ENCODE peak calls at places on chromosome 15, in nine cellular contexts. F is mammary epithelial cell; M is spleen; B is CD8-positive, alpha-beta T cell; I is colonic mucosa; Z is K562; S is tibial artery; E is GM12878; N is endodermal cell. O is an unnamed sample.

GRCh38 chr15:76932090-76932966 is 779 bp downstream of the RCN2 start:
- DNase-seq in N (no peak), B (no peak), F (peak; percentile 6), S (no peak), M (no peak), E (no peak), Z (peak; percentile 16), I (no peak), O (peak; percentile 21)

GRCh38 chr15:62524848-62525247 is 359.8 kb upstream of the C2CD4B start:
- DNase-seq in B (no peak), Z (no peak), M (no peak), N (no peak), I (no peak), F (peak; percentile 20), S (no peak), E (no peak), O (no peak)

GRCh38 chr15:78167227-78167888 is 18.2 kb downstream of the IDH3A start:
- DNase-seq in F (no peak), I (peak; percentile 15), E (peak; percentile 93), N (no peak), B (no peak), S (no peak), M (no peak), Z (no peak), O (no peak)

GRCh38 chr15:50304856-50305255 is 39.3 kb upstream of the HDC start:
- DNase-seq in S (no peak), Z (no peak), F (no peak), E (no peak), N (no peak), M (no peak), B (no peak), I (no peak), O (no peak)

GRCh38 chr15:95129589-95129988 is 898.2 kb downstream of the MCTP2 start:
- DNase-seq in M (no peak), I (no peak), Z (no peak), B (no peak), E (no peak), N (no peak), F (no peak), S (no peak), O (no peak)

GRCh38 chr15:43483306-43484128 is 9.4 kb downstream of the TP53BP1 start:
- DNase-seq in I (no peak), F (no peak), S (no peak), N (no peak), B (no peak), M (no peak), Z (peak; percentile 19), E (no peak), O (no peak)

GRCh38 chr15:68637755-68638405 is 59.1 kb downstream of the CORO2B start:
- DNase-seq in I (peak; percentile 52), N (no peak), M (peak; percentile 58), B (no peak), Z (no peak), E (no peak), S (peak; percentile 82), F (no peak), O (peak; percentile 53)

GRCh38 chr15:54208786-54209185 is 230.5 kb downstream of the UNC13C start:
- DNase-seq in N (no peak), M (no peak), Z (no peak), B (no peak), I (no peak), F (no peak), E (no peak), S (no peak), O (no peak)

GRCh38 chr15:94141802-94142201 is 89.6 kb upstream of the MCTP2 start:
- DNase-seq in F (no peak), S (no peak), E (no peak), Z (no peak), M (no peak), B (no peak), I (no peak), N (no peak), O (no peak)

GRCh38 chr15:74222705-74223104 is 13.4 kb upstream of the CCDC33 start:
- DNase-seq in N (no peak), E (no peak), S (no peak), F (no peak), Z (no peak), I (no peak), M (no peak), B (no peak), O (no peak)

GRCh38 chr15:72341361-72341760 is 21.4 kb upstream of the CELF6 start:
- DNase-seq in E (no peak), N (peak; percentile 88), B (no peak), I (no peak), Z (no peak), M (no peak), S (no peak), F (no peak), O (peak; percentile 8)

GRCh38 chr15:72339777-72340177 is 19.8 kb upstream of the CELF6 start:
- DNase-seq in S (no peak), E (no peak), F (peak; percentile 18), I (no peak), N (no peak), Z (peak; percentile 22), B (no peak), M (no peak), O (no peak)

GRCh38 chr15:72340366-72340765 is 20.4 kb upstream of the CELF6 start:
- DNase-seq in E (no peak), M (no peak), S (no peak), I (no peak), F (no peak), N (no peak), B (no peak), Z (no peak), O (no peak)

GRCh38 chr15:72344602-72345001 is 24.6 kb upstream of the CELF6 start:
- DNase-seq in Z (no peak), I (no peak), M (no peak), S (no peak), E (no peak), B (no peak), F (no peak), N (no peak), O (no peak)

DNA sequence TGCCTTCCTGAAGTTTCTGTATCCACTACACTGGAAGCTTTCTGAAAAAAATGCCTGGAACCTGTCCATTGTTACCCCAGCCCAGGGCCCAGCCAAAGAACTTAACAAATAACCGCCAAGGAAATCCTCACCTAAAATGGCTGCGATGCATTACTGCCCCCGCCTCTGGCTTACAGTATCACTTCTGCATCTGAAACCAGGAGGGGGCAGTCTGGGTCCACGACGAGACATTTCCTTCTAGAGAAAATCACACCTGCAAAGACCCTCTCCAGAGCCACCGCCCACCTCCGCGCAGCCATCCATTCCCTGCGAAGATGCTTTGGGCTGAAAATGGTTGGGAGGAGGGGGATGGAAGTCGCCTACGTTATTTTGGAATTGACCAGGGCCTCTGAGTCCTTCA is 22.4 kb upstream of the CELF6 start:
- DNase-seq in S (no peak), B (peak; percentile 63), Z (peak; percentile 19), I (no peak), E (no peak), M (no peak), F (no peak), N (peak; percentile 91), O (peak; percentile 32)
- TF ChIP-seq CTCF in S (no peak), B (peak; percentile 20), Z (peak; percentile 76), I (no peak), E (peak; percentile 22), M (peak; percentile 51), F (peak; percentile 41), N (peak; percentile 77), O (no peak)

DNA sequence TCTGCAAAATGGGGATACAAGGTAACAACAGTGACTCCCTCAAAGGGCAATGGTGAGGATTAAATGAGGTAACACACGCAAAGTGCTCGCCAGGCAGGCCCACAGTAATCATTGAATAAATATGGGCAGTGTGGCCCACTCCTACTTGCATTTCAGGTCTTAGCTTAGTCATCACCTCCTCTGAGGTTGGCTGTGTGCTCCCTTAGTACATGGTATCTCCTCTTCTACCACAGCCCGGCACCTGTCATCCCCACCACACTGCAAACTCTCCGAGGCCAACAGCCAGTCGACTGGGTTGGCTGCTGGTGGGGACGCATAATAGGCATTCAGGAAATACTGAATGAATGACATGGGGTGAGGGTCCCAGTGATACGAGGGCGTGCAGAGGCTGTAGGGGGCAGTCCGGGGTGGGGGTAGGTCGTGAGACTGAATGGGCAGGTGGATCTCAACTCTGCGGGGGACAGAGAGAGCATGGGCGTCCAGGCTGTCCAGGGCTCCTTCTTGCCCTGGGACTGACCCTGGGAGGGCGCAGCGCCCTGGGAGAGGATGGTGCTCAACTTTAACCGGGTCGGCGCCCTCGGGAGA is 375 bp upstream of the MYZAP start:
- DNase-seq in N (no peak), M (no peak), B (no peak), Z (no peak), E (no peak), I (no peak), S (no peak), F (no peak), O (no peak)
- H3K4me3 ChIP-seq in N (peak overlapping the region; percentile 74), M (peak overlapping the region; percentile 37), B (no peak overlapping the region), Z (peak overlapping the region; percentile 26), E (no peak overlapping the region), I (peak overlapping the region; percentile 59), S (peak overlapping the region; percentile 47), F (peak overlapping the region; percentile 60), O (peak overlapping the region; percentile 27)

GRCh38 chr15:85582719-85583089 is 202.3 kb downstream of the AKAP13 start:
- DNase-seq in M (peak; percentile 91), S (peak; percentile 77), F (no peak), N (no peak), E (peak; percentile 28), I (peak; percentile 68), B (peak; percentile 78), Z (peak; percentile 46), O (peak; percentile 75)
- H3K4me1 ChIP-seq in M (peaks cover 82% of the 10 kb centered on the region), S (peaks cover 38% of the 10 kb centered on the region), F (peaks cover 12% of the 10 kb centered on the region), N (peaks cover 27% of the 10 kb centered on the region), E (peaks cover 63% of the 10 kb centered on the region), I (peaks cover 16% of the 10 kb centered on the region), B (peaks cover 50% of the 10 kb centered on the region), Z (no peaks in the 10 kb centered on the region), O (peaks cover 52% of the 10 kb centered on the region)

GRCh38 chr15:88219623-88220022 is 36.9 kb downstream of the NTRK3 start:
- DNase-seq in N (no peak), S (no peak), F (no peak), M (no peak), B (no peak), Z (no peak), E (no peak), I (no peak), O (no peak)
- TF ChIP-seq CTCF in N (no peak), S (no peak), F (no peak), M (no peak), B (no peak), Z (no peak), E (no peak), I (no peak), O (no peak)

GRCh38 chr15:90558182-90558581 is 28.5 kb downstream of the CRTC3 start:
- DNase-seq in B (no peak), N (no peak), M (no peak), F (no peak), E (no peak), S (peak; percentile 72), I (peak; percentile 72), Z (peak; percentile 51), O (peak; percentile 61)
- H3K4me3 ChIP-seq in B (no peak overlapping the region), N (no peak overlapping the region), M (no peak overlapping the region), F (no peak overlapping the region), E (no peak overlapping the region), S (no peak overlapping the region), I (no peak overlapping the region), Z (no peak overlapping the region), O (no peak overlapping the region)

GRCh38 chr15:44711089-44711355 is at the start of gene PATL2:
- DNase-seq in I (no peak), N (no peak), F (no peak), M (no peak), S (no peak), B (no peak), Z (no peak), E (no peak), O (no peak)
- H3K4me1 ChIP-seq in I (peaks cover 7% of the 10 kb centered on the region), N (no peaks in the 10 kb centered on the region), F (peaks cover 19% of the 10 kb centered on the region), M (peaks cover 40% of the 10 kb centered on the region), S (peaks cover 20% of the 10 kb centered on the region), B (peaks cover 30% of the 10 kb centered on the region), Z (peaks cover 5% of the 10 kb centered on the region), E (peaks cover 11% of the 10 kb centered on the region), O (peaks cover 38% of the 10 kb centered on the region)